ENCODE peak calls at places on chromosomes 6 and 20, in nine cellular contexts. W, M, I, X, L, B, E, K and D are unnamed samples.
A peak's percentile ranks its signal among the peaks of the same experiment; 100 is the strongest.

GRCh38 chr6:55293116-55293515 is 34.2 kb upstream of the GFRAL start:
- DNase-seq in W (no peak), M (no peak), I (peak; percentile 37), X (peak; percentile 7), L (no peak), B (no peak), E (peak; percentile 36), K (peak; percentile 36), D (no peak)

GRCh38 chr6:7904654-7905319 is 5.8 kb downstream of the TXNDC5 start:
- DNase-seq in W (no peak), M (no peak), I (no peak), X (no peak), L (no peak), B (no peak), E (no peak), K (no peak), D (no peak)

GRCh38 chr6:21327326-21328140 is 266.0 kb upstream of the SOX4 start:
- DNase-seq in W (no peak), M (no peak), I (peak; percentile 82), X (no peak), L (no peak), B (no peak), E (no peak), K (no peak), D (no peak)

GRCh38 chr6:121521164-121521555 is 85.7 kb downstream of the GJA1 start:
- DNase-seq in W (no peak), M (no peak), I (peak; percentile 75), X (no peak), L (no peak), B (no peak), E (peak; percentile 16), K (no peak), D (no peak)

GRCh38 chr6:107489636-107490567 is at the start of gene SOBP:
- DNase-seq in W (peak; percentile 46), M (peak; percentile 31), I (peak; percentile 61), X (no peak), L (peak; percentile 30), B (peak; percentile 79), E (peak; percentile 15), K (peak; percentile 70), D (peak; percentile 90)

GRCh38 chr6:169839029-169839481 is 87.6 kb downstream of the ERMARD start:
- DNase-seq in W (no peak), M (peak; percentile 8), I (no peak), X (no peak), L (no peak), B (no peak), E (no peak), K (no peak), D (no peak)

GRCh38 chr6:85015396-85015990 is 251.1 kb upstream of the TBX18 start:
- DNase-seq in W (no peak), M (peak; percentile 34), I (peak; percentile 86), X (peak; percentile 78), L (peak; percentile 63), B (peak; percentile 34), E (peak; percentile 59), K (peak; percentile 89), D (peak; percentile 67)

GRCh38 chr6:127547215-127547614 is 28.1 kb upstream of the MTCL3 start:
- DNase-seq in W (no peak), M (no peak), I (peak; percentile 40), X (no peak), L (no peak), B (no peak), E (peak; percentile 9), K (peak; percentile 15), D (no peak)

GRCh38 chr6:14452567-14453527 is 335.3 kb downstream of the CD83 start:
- DNase-seq in W (peak; percentile 52), M (no peak), I (no peak), X (no peak), L (no peak), B (no peak), E (no peak), K (no peak), D (no peak)

GRCh38 chr6:42137192-42137753 is 5.1 kb downstream of the C6orf132 start:
- DNase-seq in W (no peak), M (peak; percentile 77), I (peak; percentile 97), X (no peak), L (no peak), B (no peak), E (peak; percentile 53), K (peak; percentile 15), D (no peak)

GRCh38 chr6:17193376-17193775 is 87.8 kb upstream of the RBM24 start:
- DNase-seq in W (no peak), M (no peak), I (no peak), X (no peak), L (no peak), B (no peak), E (no peak), K (peak; percentile 65), D (no peak)

GRCh38 chr6:38564301-38564700 is 75.4 kb downstream of the BTBD9 start:
- DNase-seq in W (no peak), M (no peak), I (no peak), X (no peak), L (no peak), B (no peak), E (no peak), K (no peak), D (no peak)

GRCh38 chr20:22524393-22525015 is 59.9 kb downstream of the FOXA2 start:
- DNase-seq in W (no peak), M (no peak), I (peak; percentile 35), X (no peak), L (no peak), B (no peak), E (no peak), K (no peak), D (no peak)

GRCh38 chr6:42010185-42010872 is 40.0 kb upstream of the TAF8 start:
- DNase-seq in W (no peak), M (no peak), I (peak; percentile 77), X (no peak), L (no peak), B (no peak), E (no peak), K (peak; percentile 30), D (no peak)

GRCh38 chr6:24910850-24911712 is 24.7 kb downstream of the RIPOR2 start:
- DNase-seq in W (peak; percentile 57), M (no peak), I (peak; percentile 64), X (no peak), L (peak; percentile 34), B (peak; percentile 70), E (peak; percentile 54), K (peak; percentile 62), D (peak; percentile 84)

DNA sequence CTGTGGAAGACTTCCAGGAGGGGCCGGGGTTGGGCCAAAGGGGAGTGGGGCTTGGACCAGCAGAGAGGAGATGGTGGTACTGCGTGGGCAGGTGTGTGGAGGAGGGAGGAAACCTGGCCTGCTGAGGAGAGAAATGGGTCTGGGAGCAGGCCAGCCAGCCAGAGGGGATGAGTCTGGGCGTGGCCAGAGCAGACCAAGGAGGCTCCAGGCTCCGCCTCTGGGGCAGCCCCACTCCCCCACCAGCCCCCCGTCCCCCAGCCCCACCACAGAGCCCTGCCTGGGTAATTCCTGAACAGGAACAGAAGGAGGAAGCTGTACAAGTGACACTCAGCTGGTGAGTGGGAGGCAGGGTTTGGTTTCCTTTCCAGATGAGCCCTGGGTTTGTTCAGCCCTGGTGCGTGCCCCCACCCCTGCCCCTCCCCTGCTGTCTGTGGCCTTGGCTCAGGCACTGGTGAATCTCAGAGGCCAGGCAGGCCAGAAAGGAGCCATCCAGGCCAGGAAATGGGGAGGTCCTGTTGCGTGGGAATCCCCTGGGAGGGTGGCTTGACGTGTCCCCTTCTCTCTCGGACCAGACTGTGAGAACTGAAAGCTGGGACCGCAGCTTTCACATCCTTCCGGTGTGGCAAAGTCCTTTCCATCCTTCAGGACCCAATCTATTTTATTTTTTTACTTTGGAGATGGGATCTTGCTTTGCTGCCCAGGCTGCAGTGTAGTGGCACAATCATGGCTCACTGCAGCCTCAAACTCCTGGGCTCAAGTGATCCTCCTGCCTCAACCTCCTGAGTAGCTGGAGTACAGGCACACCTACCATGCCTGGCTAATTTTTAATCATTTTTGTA is 9.4 kb upstream of the SRC start:
- DNase-seq in W (no peak), M (no peak), I (no peak), X (no peak), L (no peak), B (peak; percentile 75), E (no peak), K (peak; percentile 56), D (peak; percentile 82)
- H3K4me3 ChIP-seq in W (no peak overlapping the region), M (no peak overlapping the region), I (no peak overlapping the region), X (no peak overlapping the region), L (no peak overlapping the region), B (peak overlapping the region; percentile 4), E (no peak overlapping the region), K (no peak overlapping the region), D (no peak overlapping the region)

GRCh38 chr6:100628180-100628579 is 163.5 kb upstream of the SIM1 start:
- DNase-seq in W (no peak), M (no peak), I (no peak), X (no peak), L (no peak), B (no peak), E (no peak), K (no peak), D (no peak)
- H3K4me3 ChIP-seq in W (no peak overlapping the region), M (no peak overlapping the region), I (no peak overlapping the region), X (no peak overlapping the region), L (no peak overlapping the region), B (no peak overlapping the region), E (no peak overlapping the region), K (no peak overlapping the region), D (no peak overlapping the region)

DNA sequence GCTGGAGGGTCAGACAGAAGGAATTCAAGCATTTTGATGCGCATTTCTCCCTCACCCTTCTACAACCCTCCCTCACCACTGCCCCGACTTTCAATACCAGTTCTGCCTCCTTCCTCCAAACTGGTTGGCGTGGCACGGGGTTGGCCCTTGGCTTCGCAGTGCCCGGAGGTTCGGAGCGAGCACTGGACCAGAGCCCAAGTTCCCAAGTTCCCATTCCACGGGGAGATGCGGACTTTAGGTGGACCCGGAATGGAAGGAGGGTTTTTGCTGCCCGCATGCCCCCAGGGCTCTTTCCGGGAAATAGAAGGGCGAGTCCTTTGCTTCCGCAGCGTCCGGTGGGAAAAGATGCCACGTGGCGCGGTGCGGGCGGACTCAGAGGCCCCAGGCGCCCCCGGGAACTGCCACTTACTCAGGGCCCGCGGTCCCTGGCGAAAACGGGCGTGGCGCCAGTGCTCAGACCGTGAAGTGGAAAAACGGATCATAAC is 8.0 kb upstream of the LAMP5 start:
- DNase-seq in W (no peak), M (no peak), I (no peak), X (no peak), L (no peak), B (no peak), E (no peak), K (no peak), D (no peak)
- H3K4me3 ChIP-seq in W (no peak overlapping the region), M (no peak overlapping the region), I (no peak overlapping the region), X (peak overlapping the region; percentile 36), L (peak overlapping the region; percentile 17), B (no peak overlapping the region), E (no peak overlapping the region), K (no peak overlapping the region), D (no peak overlapping the region)

DNA sequence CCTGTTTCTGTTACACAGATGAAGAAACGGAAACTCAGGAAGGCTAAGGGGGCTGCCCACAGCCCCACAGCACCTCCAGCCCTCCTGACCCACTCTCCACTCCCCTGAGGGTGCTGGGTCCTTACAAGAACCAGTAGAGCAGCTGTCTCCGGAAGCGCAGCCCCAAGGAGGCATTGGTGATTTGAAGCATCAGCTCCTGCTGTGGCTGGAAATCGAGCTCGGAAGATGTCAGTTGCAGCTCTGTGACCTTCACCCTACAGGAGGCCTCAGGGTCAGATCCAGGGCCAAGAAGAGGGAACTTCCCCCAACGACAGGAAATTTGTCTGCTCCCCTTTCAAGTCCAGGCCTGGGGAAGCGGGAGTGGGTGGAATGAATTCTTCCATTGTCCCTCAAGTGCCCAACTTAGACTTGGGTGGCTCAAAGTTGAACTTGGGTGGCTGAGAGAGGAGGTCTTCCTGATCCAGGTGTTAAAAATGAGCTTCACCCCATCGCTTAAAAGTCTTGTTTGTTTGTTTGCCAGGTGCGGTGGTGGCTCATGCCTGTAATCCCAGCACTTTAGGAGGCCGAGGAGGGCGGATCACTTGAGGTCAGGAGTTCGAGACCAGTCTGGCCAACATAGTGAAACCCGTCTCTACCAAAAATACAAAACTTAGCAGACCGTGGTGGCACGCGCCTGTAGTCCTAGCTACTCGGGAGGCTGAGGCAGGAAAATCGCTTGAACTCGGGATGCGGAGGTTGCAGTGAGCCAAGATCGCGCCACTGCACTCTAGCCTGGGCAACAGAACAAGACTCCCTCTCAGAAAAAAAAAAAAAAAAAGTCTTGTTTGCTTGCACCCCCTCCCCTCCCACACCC is 1.9 kb downstream of the PLTP start:
- DNase-seq in W (no peak), M (no peak), I (no peak), X (no peak), L (no peak), B (peak; percentile 38), E (no peak), K (no peak), D (peak; percentile 24)
- H3K4me3 ChIP-seq in W (no peak overlapping the region), M (no peak overlapping the region), I (no peak overlapping the region), X (peak overlapping the region; percentile 29), L (peak overlapping the region; percentile 58), B (no peak overlapping the region), E (peak overlapping the region; percentile 10), K (no peak overlapping the region), D (no peak overlapping the region)